ENCODE peak calls at places on chromosomes 16 and 17, in seven cellular contexts. One of them, this sample, is unnamed.

GRCh38 chr16:588639-588888 is 1.3 kb upstream of the RAB40C start:
- DNase-seq in mucosa of descending colon: peak; percentile 72
- DNase-seq in transverse colon: peak; percentile 64
- DNase-seq in H1: peak; percentile 71
- DNase-seq in stomach: peak; percentile 56
- DNase-seq in tibial artery: peak; percentile 79
- DNase-seq in cardiac muscle cell: peak; percentile 70
- DNase-seq in this sample: peak; percentile 55

GRCh38 chr17:65346166-65346565 is 209.0 kb downstream of the RGS9 start:
- DNase-seq in mucosa of descending colon: no peak
- DNase-seq in transverse colon: no peak
- DNase-seq in H1: no peak
- DNase-seq in stomach: no peak
- DNase-seq in tibial artery: no peak
- DNase-seq in cardiac muscle cell: no peak
- DNase-seq in this sample: no peak

GRCh38 chr16:81567987-81568748 is 123.6 kb downstream of the CMIP start:
- DNase-seq in mucosa of descending colon: no peak
- DNase-seq in transverse colon: no peak
- DNase-seq in H1: no peak
- DNase-seq in stomach: peak; percentile 58
- DNase-seq in tibial artery: peak; percentile 79
- DNase-seq in cardiac muscle cell: peak; percentile 57
- DNase-seq in this sample: no peak

GRCh38 chr17:67093348-67093747 is 49.0 kb downstream of the CACNG1 start:
- DNase-seq in mucosa of descending colon: no peak
- DNase-seq in transverse colon: no peak
- DNase-seq in H1: no peak
- DNase-seq in stomach: no peak
- DNase-seq in tibial artery: no peak
- DNase-seq in cardiac muscle cell: peak; percentile 28
- DNase-seq in this sample: no peak

GRCh38 chr16:85274501-85274900 is 162.2 kb upstream of the CIBAR2 start:
- DNase-seq in mucosa of descending colon: no peak
- DNase-seq in transverse colon: no peak
- DNase-seq in H1: no peak
- DNase-seq in stomach: no peak
- DNase-seq in tibial artery: no peak
- DNase-seq in cardiac muscle cell: no peak
- DNase-seq in this sample: no peak

GRCh38 chr17:60513014-60513413 is 13.0 kb downstream of the APPBP2 start:
- DNase-seq in mucosa of descending colon: no peak
- DNase-seq in transverse colon: no peak
- DNase-seq in H1: no peak
- DNase-seq in stomach: no peak
- DNase-seq in tibial artery: no peak
- DNase-seq in cardiac muscle cell: no peak
- DNase-seq in this sample: no peak

GRCh38 chr16:81424761-81425160 is 19.8 kb upstream of the CMIP start:
- DNase-seq in mucosa of descending colon: no peak
- DNase-seq in transverse colon: no peak
- DNase-seq in H1: no peak
- DNase-seq in stomach: no peak
- DNase-seq in tibial artery: no peak
- DNase-seq in cardiac muscle cell: no peak
- DNase-seq in this sample: no peak

GRCh38 chr16:1309888-1310831 is 724 bp downstream of the UBE2I start:
- DNase-seq in mucosa of descending colon: peak; percentile 74
- DNase-seq in transverse colon: peak; percentile 65
- DNase-seq in H1: no peak
- DNase-seq in stomach: peak; percentile 50
- DNase-seq in tibial artery: peak; percentile 82
- DNase-seq in cardiac muscle cell: peak; percentile 52
- DNase-seq in this sample: peak; percentile 66

GRCh38 chr17:66466933-66467367 is 164.5 kb downstream of the PRKCA start:
- DNase-seq in mucosa of descending colon: no peak
- DNase-seq in transverse colon: peak; percentile 22
- DNase-seq in H1: no peak
- DNase-seq in stomach: no peak
- DNase-seq in tibial artery: no peak
- DNase-seq in cardiac muscle cell: peak; percentile 99
- DNase-seq in this sample: no peak

GRCh38 chr16:47916266-47916665 is 239.5 kb downstream of the ABCC12 start:
- DNase-seq in mucosa of descending colon: no peak
- DNase-seq in transverse colon: no peak
- DNase-seq in H1: no peak
- DNase-seq in stomach: no peak
- DNase-seq in tibial artery: no peak
- DNase-seq in cardiac muscle cell: no peak
- DNase-seq in this sample: no peak

GRCh38 chr17:42560246-42560645 is 1.7 kb upstream of the COASY start:
- DNase-seq in mucosa of descending colon: no peak
- DNase-seq in transverse colon: no peak
- DNase-seq in H1: no peak
- DNase-seq in stomach: no peak
- DNase-seq in tibial artery: no peak
- DNase-seq in cardiac muscle cell: no peak
- DNase-seq in this sample: no peak

GRCh38 chr17:63702223-63702577 is 2.3 kb upstream of the LIMD2 start:
- DNase-seq in mucosa of descending colon: peak; percentile 53
- DNase-seq in transverse colon: peak; percentile 56
- DNase-seq in H1: no peak
- DNase-seq in stomach: peak; percentile 32
- DNase-seq in tibial artery: peak; percentile 66
- DNase-seq in cardiac muscle cell: no peak
- DNase-seq in this sample: peak; percentile 14

GRCh38 chr16:17552351-17552750 is 81.6 kb upstream of the XYLT1 start:
- DNase-seq in mucosa of descending colon: no peak
- DNase-seq in transverse colon: no peak
- DNase-seq in H1: no peak
- DNase-seq in stomach: no peak
- DNase-seq in tibial artery: no peak
- DNase-seq in cardiac muscle cell: no peak
- DNase-seq in this sample: no peak

GRCh38 chr17:34902761-34903325 is 58.4 kb downstream of the CCT6B start:
- DNase-seq in mucosa of descending colon: no peak
- DNase-seq in transverse colon: no peak
- DNase-seq in H1: no peak
- DNase-seq in stomach: no peak
- DNase-seq in tibial artery: no peak
- DNase-seq in cardiac muscle cell: no peak
- DNase-seq in this sample: no peak

GRCh38 chr17:83019376-83019775 is 60.0 kb upstream of the METRNL start:
- DNase-seq in mucosa of descending colon: no peak
- DNase-seq in transverse colon: no peak
- DNase-seq in H1: no peak
- DNase-seq in stomach: no peak
- DNase-seq in tibial artery: no peak
- DNase-seq in cardiac muscle cell: no peak
- DNase-seq in this sample: no peak

GRCh38 chr17:57876023-57876865 is 26.4 kb upstream of the MRPS23 start:
- DNase-seq in mucosa of descending colon: no peak
- DNase-seq in transverse colon: no peak
- DNase-seq in H1: no peak
- DNase-seq in stomach: no peak
- DNase-seq in tibial artery: no peak
- DNase-seq in cardiac muscle cell: no peak
- DNase-seq in this sample: no peak

GRCh38 chr16:55171241-55171640 is 152.8 kb upstream of the IRX6 start:
- DNase-seq in mucosa of descending colon: no peak
- DNase-seq in transverse colon: no peak
- DNase-seq in H1: no peak
- DNase-seq in stomach: no peak
- DNase-seq in tibial artery: no peak
- DNase-seq in cardiac muscle cell: no peak
- DNase-seq in this sample: no peak
- TF ChIP-seq CTCF in mucosa of descending colon: no peak
- TF ChIP-seq CTCF in transverse colon: no peak
- TF ChIP-seq CTCF in H1: peak; percentile 24
- TF ChIP-seq CTCF in stomach: no peak
- TF ChIP-seq CTCF in tibial artery: no peak
- TF ChIP-seq CTCF in cardiac muscle cell: no peak
- TF ChIP-seq CTCF in this sample: no peak

GRCh38 chr17:53428913-53429312 is 393.8 kb upstream of the KIF2B start:
- DNase-seq in mucosa of descending colon: no peak
- DNase-seq in transverse colon: no peak
- DNase-seq in H1: no peak
- DNase-seq in stomach: no peak
- DNase-seq in tibial artery: no peak
- DNase-seq in cardiac muscle cell: no peak
- DNase-seq in this sample: no peak

DNA sequence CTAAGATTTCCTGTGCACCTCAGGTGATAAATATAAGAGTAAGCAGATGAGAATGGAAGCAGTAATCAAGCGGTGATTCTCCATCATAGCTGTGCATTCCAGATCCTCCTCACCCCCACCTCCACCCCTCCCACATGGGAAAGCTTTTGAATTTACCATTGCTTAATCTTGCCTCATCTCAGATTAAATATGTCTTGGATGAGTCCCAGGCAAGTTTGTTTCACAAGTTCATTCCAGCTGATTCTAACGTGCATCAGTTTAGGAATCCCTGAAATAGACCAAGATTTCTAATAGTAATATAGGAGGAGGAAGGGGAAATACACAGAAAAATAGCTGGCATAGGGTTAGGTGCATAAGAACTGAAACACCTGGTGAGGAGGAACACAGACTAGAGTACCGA is 396.2 kb upstream of the KIF2B start:
- DNase-seq in mucosa of descending colon: no peak
- DNase-seq in transverse colon: no peak
- DNase-seq in H1: no peak
- DNase-seq in stomach: no peak
- DNase-seq in tibial artery: no peak
- DNase-seq in cardiac muscle cell: peak; percentile 17
- DNase-seq in this sample: no peak
- H3K9me3 ChIP-seq in mucosa of descending colon: no peaks in the 10 kb centered on the region
- H3K9me3 ChIP-seq in transverse colon: no peaks in the 10 kb centered on the region
- H3K9me3 ChIP-seq in H1: peaks cover 20% of the 10 kb centered on the region
- H3K9me3 ChIP-seq in stomach: no peaks in the 10 kb centered on the region
- H3K9me3 ChIP-seq in tibial artery: no peaks in the 10 kb centered on the region
- H3K9me3 ChIP-seq in cardiac muscle cell: no peaks in the 10 kb centered on the region
- H3K9me3 ChIP-seq in this sample: no peaks in the 10 kb centered on the region

GRCh38 chr17:79031996-79032875 is 8.3 kb downstream of the C1QTNF1 start:
- DNase-seq in mucosa of descending colon: no peak
- DNase-seq in transverse colon: no peak
- DNase-seq in H1: no peak
- DNase-seq in stomach: peak; percentile 8
- DNase-seq in tibial artery: peak; percentile 51
- DNase-seq in cardiac muscle cell: no peak
- DNase-seq in this sample: no peak

GRCh38 chr17:79033046-79033616 is 9.2 kb downstream of the C1QTNF1 start:
- DNase-seq in mucosa of descending colon: no peak
- DNase-seq in transverse colon: no peak
- DNase-seq in H1: no peak
- DNase-seq in stomach: no peak
- DNase-seq in tibial artery: no peak
- DNase-seq in cardiac muscle cell: no peak
- DNase-seq in this sample: no peak

GRCh38 chr17:79035686-79036085 is 11.7 kb downstream of the C1QTNF1 start:
- DNase-seq in mucosa of descending colon: no peak
- DNase-seq in transverse colon: no peak
- DNase-seq in H1: no peak
- DNase-seq in stomach: no peak
- DNase-seq in tibial artery: peak; percentile 56
- DNase-seq in cardiac muscle cell: no peak
- DNase-seq in this sample: no peak

GRCh38 chr17:79034931-79035485 is 11.0 kb downstream of the C1QTNF1 start:
- DNase-seq in mucosa of descending colon: no peak
- DNase-seq in transverse colon: no peak
- DNase-seq in H1: no peak
- DNase-seq in stomach: no peak
- DNase-seq in tibial artery: peak; percentile 40
- DNase-seq in cardiac muscle cell: no peak
- DNase-seq in this sample: no peak

DNA sequence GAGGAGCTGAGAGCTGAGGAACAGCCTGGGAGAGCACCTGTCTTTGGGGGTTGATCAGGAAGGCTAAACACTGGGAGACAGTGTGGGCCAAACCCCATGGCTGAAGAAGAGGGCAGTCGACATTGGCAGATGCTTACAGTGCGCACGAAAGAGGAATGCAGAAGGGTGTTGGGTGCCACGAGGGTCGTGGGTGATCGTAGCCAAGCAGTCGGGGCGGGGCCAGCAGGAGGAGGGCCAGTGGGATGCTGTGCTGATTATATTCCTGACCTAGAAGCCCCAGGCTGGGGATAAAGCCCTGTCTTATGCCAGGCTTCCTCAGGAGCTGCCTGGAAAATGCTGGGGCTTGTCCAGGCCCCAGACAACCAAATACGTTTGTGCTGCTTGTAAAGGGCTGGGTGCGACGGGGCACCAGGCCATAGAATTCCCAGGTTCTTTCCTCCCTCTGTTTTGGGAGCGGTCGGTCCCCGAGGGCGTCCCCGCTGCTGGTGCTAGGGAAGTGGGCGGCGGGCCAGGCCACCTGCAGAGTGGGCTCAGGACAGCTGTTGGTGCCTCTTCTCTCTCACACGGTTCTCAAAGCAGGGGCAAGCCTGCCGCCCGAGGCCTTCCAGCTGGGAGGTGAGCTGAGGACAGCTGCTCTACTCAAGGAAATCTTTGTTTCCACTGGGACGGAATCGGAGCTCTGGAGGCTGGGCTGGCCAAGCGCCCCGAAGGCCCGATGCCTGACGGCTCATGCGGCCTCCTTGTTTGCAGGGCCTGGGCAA is 10.0 kb downstream of the C1QTNF1 start:
- DNase-seq in mucosa of descending colon: peak; percentile 61
- DNase-seq in transverse colon: no peak
- DNase-seq in H1: no peak
- DNase-seq in stomach: peak; percentile 60
- DNase-seq in tibial artery: peak; percentile 78
- DNase-seq in cardiac muscle cell: peak; percentile 78
- DNase-seq in this sample: peak; percentile 68
- H3K4me3 ChIP-seq in mucosa of descending colon: no peak overlapping the region
- H3K4me3 ChIP-seq in transverse colon: no peak overlapping the region
- H3K4me3 ChIP-seq in H1: no peak overlapping the region
- H3K4me3 ChIP-seq in stomach: no peak overlapping the region
- H3K4me3 ChIP-seq in tibial artery: no peak overlapping the region
- H3K4me3 ChIP-seq in cardiac muscle cell: no peak overlapping the region
- H3K4me3 ChIP-seq in this sample: no peak overlapping the region

GRCh38 chr17:72955391-72956140 is 136.9 kb downstream of the SLC39A11 start:
- DNase-seq in mucosa of descending colon: no peak
- DNase-seq in transverse colon: no peak
- DNase-seq in H1: no peak
- DNase-seq in stomach: no peak
- DNase-seq in tibial artery: no peak
- DNase-seq in cardiac muscle cell: no peak
- DNase-seq in this sample: no peak

GRCh38 chr17:72952220-72952619 is 140.3 kb downstream of the SLC39A11 start:
- DNase-seq in mucosa of descending colon: no peak
- DNase-seq in transverse colon: no peak
- DNase-seq in H1: no peak
- DNase-seq in stomach: no peak
- DNase-seq in tibial artery: no peak
- DNase-seq in cardiac muscle cell: no peak
- DNase-seq in this sample: peak; percentile 15

GRCh38 chr17:72954595-72954994 is 137.9 kb downstream of the SLC39A11 start:
- DNase-seq in mucosa of descending colon: no peak
- DNase-seq in transverse colon: no peak
- DNase-seq in H1: no peak
- DNase-seq in stomach: no peak
- DNase-seq in tibial artery: no peak
- DNase-seq in cardiac muscle cell: no peak
- DNase-seq in this sample: no peak

GRCh38 chr17:72952641-72953313 is 139.7 kb downstream of the SLC39A11 start:
- DNase-seq in mucosa of descending colon: no peak
- DNase-seq in transverse colon: no peak
- DNase-seq in H1: no peak
- DNase-seq in stomach: no peak
- DNase-seq in tibial artery: no peak
- DNase-seq in cardiac muscle cell: no peak
- DNase-seq in this sample: no peak

GRCh38 chr17:72953621-72954020 is 138.9 kb downstream of the SLC39A11 start:
- DNase-seq in mucosa of descending colon: no peak
- DNase-seq in transverse colon: no peak
- DNase-seq in H1: no peak
- DNase-seq in stomach: no peak
- DNase-seq in tibial artery: no peak
- DNase-seq in cardiac muscle cell: no peak
- DNase-seq in this sample: no peak
- TF ChIP-seq CTCF in mucosa of descending colon: no peak
- TF ChIP-seq CTCF in transverse colon: no peak
- TF ChIP-seq CTCF in H1: no peak
- TF ChIP-seq CTCF in stomach: no peak
- TF ChIP-seq CTCF in tibial artery: no peak
- TF ChIP-seq CTCF in cardiac muscle cell: no peak
- TF ChIP-seq CTCF in this sample: no peak

This sample was measured in testis.